ENCODE peak calls at places on chromosomes 6 and 20, in eight cellular contexts. S is mesenchymal stem cell; T is CD8-positive, alpha-beta T cell; W is stomach; Q is right lobe of liver; J is heart left ventricle; Z is neural progenitor cell; M is ovary. O is an unnamed sample. For H3K36me3 and H3K27me3, the result is how much of the 10 kb centered on the place peaks cover.

GRCh38 chr6:165571068-165571682 is 91.9 kb downstream of the PDE10A start:
- DNase-seq in S (peak), T (no peak), W (no peak), Q (no peak), J (no peak), Z (no peak), M (no peak), O (no peak)

GRCh38 chr6:158677906-158678305 is 28.1 kb downstream of the SYTL3 start:
- DNase-seq in S (no peak), T (peak), W (no peak), Q (no peak), J (no peak), Z (no peak), M (no peak), O (no peak)

GRCh38 chr6:2902470-2902762 is 693 bp downstream of the SERPINB9 start:
- DNase-seq in S (no peak), T (no peak), W (no peak), Q (no peak), J (no peak), Z (no peak), M (no peak), O (no peak)

GRCh38 chr6:156851447-156851846 is 74.3 kb downstream of the ARID1B start:
- DNase-seq in S (no peak), T (no peak), W (no peak), Q (no peak), J (no peak), Z (no peak), M (no peak), O (no peak)

GRCh38 chr6:130958468-130958867 is 104.6 kb downstream of the EPB41L2 start:
- DNase-seq in S (no peak), T (no peak), W (no peak), Q (no peak), J (no peak), Z (no peak), M (no peak), O (no peak)

GRCh38 chr6:109738200-109738599 is 47.1 kb downstream of the FIG4 start:
- DNase-seq in S (no peak), T (no peak), W (no peak), Q (no peak), J (no peak), Z (no peak), M (no peak), O (no peak)

GRCh38 chr6:134928151-134928917 is 21.6 kb downstream of the ALDH8A1 start:
- DNase-seq in S (no peak), T (peak), W (no peak), Q (no peak), J (no peak), Z (no peak), M (no peak), O (no peak)

GRCh38 chr20:49948809-49949507 is 12.8 kb downstream of the RNF114 start:
- DNase-seq in S (peak), T (no peak), W (no peak), Q (no peak), J (no peak), Z (no peak), M (no peak), O (peak)

GRCh38 chr6:158660331-158660730 is 10.5 kb downstream of the SYTL3 start:
- DNase-seq in S (no peak), T (peak), W (peak), Q (no peak), J (no peak), Z (peak), M (no peak), O (no peak)

GRCh38 chr6:40391851-40392595 is 195.1 kb downstream of the LRFN2 start:
- DNase-seq in S (no peak), T (peak), W (no peak), Q (no peak), J (no peak), Z (no peak), M (no peak), O (no peak)

GRCh38 chr20:18701969-18702368 is 111.6 kb upstream of the SCP2D1 start:
- DNase-seq in S (no peak), T (no peak), W (no peak), Q (no peak), J (no peak), Z (no peak), M (no peak), O (no peak)

GRCh38 chr6:166595061-166595780 is 8.7 kb upstream of the RAMACL start:
- DNase-seq in S (peak), T (no peak), W (no peak), Q (no peak), J (no peak), Z (no peak), M (no peak), O (peak)

GRCh38 chr6:30657454-30657853 is 10.5 kb downstream of the C6orf136 start:
- DNase-seq in S (no peak), T (no peak), W (no peak), Q (no peak), J (no peak), Z (no peak), M (no peak), O (no peak)
- H3K36me3 ChIP-seq in S (half or more), T (half or more), W (half or more), Q (under half), J (under half), Z (under half), M (under half), O (half or more)

GRCh38 chr20:58678806-58679205 is 13.8 kb upstream of the NPEPL1 start:
- DNase-seq in S (no peak), T (no peak), W (no peak), Q (no peak), J (no peak), Z (no peak), M (no peak), O (no peak)

GRCh38 chr20:58685988-58686387 is 6.6 kb upstream of the NPEPL1 start:
- DNase-seq in S (no peak), T (no peak), W (no peak), Q (no peak), J (no peak), Z (no peak), M (no peak), O (no peak)

GRCh38 chr20:58684291-58684690 is 8.3 kb upstream of the NPEPL1 start:
- DNase-seq in S (no peak), T (no peak), W (no peak), Q (no peak), J (no peak), Z (no peak), M (no peak), O (no peak)

GRCh38 chr20:58682656-58683055 is 9.9 kb upstream of the NPEPL1 start:
- DNase-seq in S (peak), T (no peak), W (no peak), Q (no peak), J (no peak), Z (no peak), M (no peak), O (no peak)

GRCh38 chr20:58683132-58683531 is 9.5 kb upstream of the NPEPL1 start:
- DNase-seq in S (no peak), T (no peak), W (no peak), Q (no peak), J (no peak), Z (no peak), M (no peak), O (no peak)
- H3K27me3 ChIP-seq in S (under half), T (under half), W (under half), Q (under half), J (under half), Z (under half), M (under half), O (under half)

GRCh38 chr6:27159725-27160124 is 87.8 kb upstream of the PRSS16 start:
- DNase-seq in S (no peak), T (no peak), W (no peak), Q (no peak), J (no peak), Z (no peak), M (no peak), O (no peak)

GRCh38 chr6:27154696-27155095 is 92.8 kb upstream of the PRSS16 start:
- DNase-seq in S (no peak), T (no peak), W (no peak), Q (no peak), J (no peak), Z (no peak), M (no peak), O (no peak)

GRCh38 chr6:27158316-27158643 is 89.2 kb upstream of the PRSS16 start:
- DNase-seq in S (no peak), T (no peak), W (no peak), Q (no peak), J (no peak), Z (no peak), M (no peak), O (no peak)

GRCh38 chr6:27157461-27158315 is 89.8 kb upstream of the PRSS16 start:
- DNase-seq in S (peak), T (peak), W (peak), Q (peak), J (peak), Z (peak), M (peak), O (peak)

GRCh38 chr6:27156874-27157460 is 90.5 kb upstream of the PRSS16 start:
- DNase-seq in S (peak), T (no peak), W (no peak), Q (no peak), J (no peak), Z (peak), M (no peak), O (no peak)
- H3K27ac ChIP-seq in S (no peak), T (peak), W (no peak), Q (no peak), J (no peak), Z (no peak), M (no peak), O (no peak)

GRCh38 chr6:25239498-25239897 is 39.7 kb upstream of the CARMIL1 start:
- DNase-seq in S (no peak), T (no peak), W (no peak), Q (no peak), J (no peak), Z (no peak), M (no peak), O (no peak)
- H3K36me3 ChIP-seq in S (under half), T (under half), W (under half), Q (under half), J (under half), Z (under half), M (under half), O (under half)

GRCh38 chr6:1606533-1607235 is 3.0 kb upstream of the FOXC1 start:
- DNase-seq in S (no peak), T (no peak), W (no peak), Q (no peak), J (no peak), Z (peak), M (no peak), O (no peak)
- H3K27me3 ChIP-seq in S (half or more), T (under half), W (half or more), Q (under half), J (half or more), Z (half or more), M (under half), O (under half)

DNA sequence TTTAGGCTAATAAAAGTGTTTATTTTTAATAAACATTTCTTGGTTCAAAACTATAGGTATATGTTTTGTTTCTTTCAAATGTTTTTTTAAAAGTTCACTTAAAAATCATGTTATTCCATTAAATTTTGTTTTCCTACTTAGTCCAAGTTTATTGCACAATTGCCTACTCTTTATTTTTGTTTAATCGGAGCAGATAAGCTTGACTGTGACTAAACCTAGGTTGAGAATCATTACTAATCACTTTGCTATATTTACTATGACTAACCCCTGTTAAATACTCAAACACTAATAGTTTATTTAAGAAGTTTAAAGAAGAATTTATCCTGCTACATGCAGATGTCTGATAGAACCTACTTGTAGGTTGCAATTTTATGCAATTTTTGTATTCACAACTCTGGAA is 18.8 kb downstream of the MAP3K4 start:
- DNase-seq in S (peak), T (no peak), W (no peak), Q (no peak), J (no peak), Z (no peak), M (no peak), O (no peak)
- H3K27ac ChIP-seq in S (no peak), T (no peak), W (no peak), Q (no peak), J (no peak), Z (peak), M (no peak), O (no peak)

DNA sequence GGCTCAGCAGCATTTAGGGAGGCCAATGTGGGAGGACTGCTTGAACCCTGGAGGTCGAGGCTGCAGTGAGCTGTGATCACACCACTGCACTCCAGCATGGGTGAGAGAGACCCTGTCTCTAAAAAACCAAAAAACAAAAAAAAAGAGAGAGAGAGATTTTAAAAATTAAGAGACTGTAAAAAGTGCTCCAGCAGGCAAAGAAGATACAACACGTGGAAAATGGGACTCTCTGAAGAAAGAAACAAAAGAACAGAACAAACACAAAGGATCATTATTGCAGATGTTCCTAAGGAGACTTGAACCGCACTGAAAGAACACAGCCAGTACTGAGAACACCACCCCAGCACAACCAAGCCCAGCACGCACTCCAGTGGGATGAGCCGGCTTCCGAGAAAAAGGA is 74.2 kb downstream of the TAF4 start:
- DNase-seq in S (peak), T (no peak), W (no peak), Q (no peak), J (no peak), Z (no peak), M (no peak), O (no peak)
- H3K36me3 ChIP-seq in S (half or more), T (under half), W (half or more), Q (under half), J (under half), Z (under half), M (under half), O (under half)

DNA sequence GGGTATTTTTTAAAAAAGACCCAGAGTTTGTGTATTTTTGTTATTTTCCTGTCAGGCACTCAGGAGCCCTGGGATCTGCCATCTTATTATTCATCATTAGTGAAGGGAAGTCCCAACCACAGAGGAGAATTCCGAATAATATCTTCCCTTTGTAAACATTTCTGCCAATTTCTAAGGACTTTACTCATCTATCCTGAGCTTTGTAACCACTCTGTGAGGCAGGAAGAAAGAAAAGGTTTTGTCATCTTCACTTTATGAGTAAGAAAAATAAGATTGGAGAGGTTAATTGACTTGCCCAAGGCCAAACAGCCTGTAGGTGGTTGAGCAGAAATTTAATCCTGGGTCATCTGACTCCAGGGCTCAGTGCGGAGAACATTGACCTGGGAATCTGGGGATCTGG is 23.0 kb upstream of the IYD start:
- DNase-seq in S (no peak), T (no peak), W (no peak), Q (no peak), J (no peak), Z (no peak), M (no peak), O (peak)
- H3K27me3 ChIP-seq in S (under half), T (under half), W (under half), Q (under half), J (under half), Z (under half), M (under half), O (under half)